ENCODE peak calls at places on chromosomes 4 and X, in nine cellular contexts. J, A, B, S, D, V, L, Z and N are unnamed samples.
A peak's percentile ranks its signal among the peaks of the same experiment; 100 is the strongest.

GRCh38 chrX:39665830-39666518 is 431.8 kb downstream of the BCOR start:
- DNase-seq in J (no peak), V (no peak), D (no peak), L (no peak), S (no peak), A (no peak), B (no peak), Z (no peak), N (no peak)

GRCh38 chr4:40763228-40763716 is 13.5 kb downstream of the NSUN7 start:
- DNase-seq in L (peak; percentile 88), S (no peak), A (no peak), B (no peak), Z (no peak), J (no peak), V (no peak), D (no peak), N (no peak)

GRCh38 chrX:105323951-105324350 is 103.5 kb upstream of the TEX13A start:
- DNase-seq in Z (no peak), B (no peak), S (no peak), J (no peak), L (no peak), D (no peak), V (no peak), A (no peak), N (no peak)

GRCh38 chrX:21946925-21947641 is 6.6 kb downstream of the SMS start:
- DNase-seq in V (no peak), L (no peak), D (no peak), A (no peak), S (no peak), B (no peak), J (no peak), Z (no peak), N (no peak)

GRCh38 chrX:53263597-53264094 is 17.7 kb downstream of the IQSEC2 start:
- DNase-seq in A (no peak), B (no peak), Z (no peak), D (no peak), V (no peak), S (no peak), J (peak; percentile 72), L (no peak), N (no peak)

GRCh38 chrX:95797344-95797743 is 887.3 kb upstream of the DIAPH2 start:
- DNase-seq in S (no peak), J (no peak), B (no peak), L (no peak), V (no peak), Z (no peak), D (no peak), A (no peak), N (no peak)

GRCh38 chrX:8189096-8189830 is 18.2 kb upstream of the VCX2 start:
- DNase-seq in J (no peak), D (no peak), S (no peak), V (no peak), A (no peak), Z (no peak), L (no peak), B (no peak), N (no peak)

GRCh38 chr4:56469489-56470210 is 2.2 kb downstream of the SRP72 start:
- DNase-seq in D (no peak), V (no peak), A (no peak), L (no peak), J (no peak), B (no peak), S (no peak), Z (no peak), N (no peak)

GRCh38 chr4:3402409-3403103 is 39.2 kb upstream of the HGFAC start:
- DNase-seq in A (no peak), B (no peak), Z (no peak), L (no peak), V (no peak), D (no peak), J (no peak), S (peak; percentile 59), N (no peak)

GRCh38 chr4:135382280-135382679 is 1180.7 kb upstream of the PABPC4L start:
- DNase-seq in B (no peak), L (no peak), J (no peak), V (no peak), Z (no peak), S (no peak), A (no peak), D (peak; percentile 46), N (no peak)

DNA sequence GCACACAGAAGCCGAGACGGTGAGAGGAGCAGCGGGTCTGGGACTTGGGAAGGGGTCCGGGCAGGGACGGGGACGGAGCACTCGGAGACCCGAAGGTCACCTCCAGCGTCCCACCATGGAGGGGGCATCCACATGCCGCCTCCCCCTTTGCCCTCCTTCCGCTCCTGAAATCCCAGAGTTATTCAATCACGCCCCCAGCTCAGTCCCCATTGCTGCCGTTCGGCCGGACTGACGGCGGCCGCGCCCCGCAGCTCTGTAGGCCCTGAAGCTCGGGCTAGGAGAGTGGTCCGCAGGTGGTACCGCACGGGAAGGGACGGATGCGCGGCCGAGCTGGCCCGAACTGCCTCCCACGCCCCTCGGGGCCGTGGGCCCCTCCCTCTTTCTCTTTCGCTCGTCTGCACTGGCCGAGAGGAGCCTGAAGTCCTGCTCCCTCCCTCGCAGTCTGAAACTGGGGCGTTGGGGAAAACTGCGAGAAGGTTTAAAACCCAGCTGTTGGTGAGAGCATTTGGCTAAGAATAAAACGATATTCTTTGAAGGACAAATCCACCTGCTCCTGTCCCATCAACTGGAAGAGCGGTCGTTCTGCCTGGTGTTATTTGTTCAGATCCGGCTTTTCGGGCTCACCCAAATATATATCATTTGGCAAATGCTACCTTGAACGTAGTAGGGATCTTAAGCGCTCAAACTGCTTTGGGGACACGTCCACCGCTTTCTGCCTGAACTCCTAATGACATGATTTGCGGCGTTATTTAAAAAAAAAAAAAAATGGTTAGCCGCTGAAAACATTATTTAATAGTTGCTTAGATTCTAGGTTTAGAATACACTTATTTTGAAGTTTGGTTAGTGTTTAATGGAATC is 719 bp downstream of the USO1 start:
- DNase-seq in S (peak; percentile 88), L (peak; percentile 41), A (peak; percentile 76), Z (peak; percentile 85), B (peak; percentile 74), D (peak; percentile 69), J (peak; percentile 75), V (peak; percentile 69), N (peak; percentile 80)
- TF ChIP-seq POLR2AphosphoS5 in S (peak; percentile 42), L (peak; percentile 78), A (peak; percentile 16), Z (peak; percentile 44), B (peak; percentile 57), D (peak; percentile 67), J (peak; percentile 54), V (peak; percentile 41), N (peak; percentile 67)

DNA sequence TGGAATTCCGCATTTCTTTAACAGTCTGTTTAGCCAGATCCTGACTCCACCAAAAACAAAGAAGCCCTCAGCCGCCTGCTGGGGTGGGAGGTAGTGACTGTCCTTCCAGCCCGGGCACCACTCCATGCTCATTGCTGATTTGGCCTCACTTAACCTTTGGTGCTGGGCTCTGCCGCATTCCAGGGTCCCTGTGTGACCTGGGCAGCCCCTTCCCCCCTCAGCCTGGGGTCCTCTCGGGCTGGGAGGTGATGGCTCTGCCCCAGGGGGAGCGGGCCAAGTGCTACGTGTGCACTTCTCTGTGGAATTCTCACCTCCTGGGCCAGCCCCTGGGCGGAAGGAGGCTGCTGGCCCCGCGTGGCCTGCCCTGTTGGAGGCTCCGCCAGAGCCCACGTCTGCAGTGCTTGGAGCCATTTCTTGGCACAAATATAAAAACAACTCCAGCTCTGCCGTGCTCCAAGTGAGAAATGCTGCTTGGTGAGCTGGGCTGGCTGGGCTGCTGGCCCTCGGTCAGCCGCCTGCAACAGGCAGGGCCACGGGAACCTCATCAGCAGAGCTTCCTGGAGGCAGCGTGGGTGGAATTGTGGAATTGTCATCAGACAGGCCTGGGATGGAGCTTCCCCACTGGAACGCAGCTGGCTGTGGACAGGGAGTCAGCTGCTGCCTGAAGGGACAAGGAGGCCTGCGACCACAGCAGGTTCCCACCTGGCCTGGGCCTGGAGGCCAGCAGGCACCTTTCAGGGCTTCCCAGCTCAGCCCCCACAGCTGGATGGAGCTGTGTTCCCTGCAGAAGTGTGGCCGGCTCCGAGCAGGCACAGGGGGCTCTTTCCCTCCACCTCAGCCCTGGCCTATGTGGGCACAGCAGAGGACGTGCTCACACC is 66.0 kb downstream of the TRMT44 start:
- DNase-seq in A (no peak), D (no peak), B (no peak), S (peak; percentile 87), L (no peak), Z (peak; percentile 42), J (no peak), V (no peak), N (peak; percentile 18)
- H3K36me3 ChIP-seq in A (no peaks in the 10 kb centered on the region), D (no peaks in the 10 kb centered on the region), B (no peaks in the 10 kb centered on the region), S (no peaks in the 10 kb centered on the region), L (no peaks in the 10 kb centered on the region), Z (no peaks in the 10 kb centered on the region), J (no peaks in the 10 kb centered on the region), V (no peaks in the 10 kb centered on the region), N (no peaks in the 10 kb centered on the region)

GRCh38 chr4:39415678-39416283 is 9.1 kb downstream of the KLB start:
- DNase-seq in A (no peak), L (no peak), B (no peak), S (no peak), V (peak; percentile 62), Z (no peak), J (no peak), D (no peak), N (no peak)

GRCh38 chr4:39406763-39407583 is at the start of gene KLB:
- DNase-seq in D (no peak), S (no peak), B (no peak), Z (no peak), V (peak; percentile 97), J (no peak), A (no peak), L (no peak), N (peak; percentile 48)

GRCh38 chr4:39407584-39407885 is 805 bp downstream of the KLB start:
- DNase-seq in D (no peak), A (no peak), J (no peak), L (no peak), V (no peak), S (no peak), B (no peak), Z (no peak), N (no peak)

GRCh38 chr4:39410415-39410814 is 3.7 kb downstream of the KLB start:
- DNase-seq in V (no peak), B (no peak), S (no peak), A (no peak), L (no peak), Z (no peak), J (no peak), D (no peak), N (no peak)
- TF ChIP-seq EP300 in V (no peak), B (no peak), S (no peak), A (no peak), L (no peak), Z (no peak), J (no peak), D (no peak), N (no peak)

DNA sequence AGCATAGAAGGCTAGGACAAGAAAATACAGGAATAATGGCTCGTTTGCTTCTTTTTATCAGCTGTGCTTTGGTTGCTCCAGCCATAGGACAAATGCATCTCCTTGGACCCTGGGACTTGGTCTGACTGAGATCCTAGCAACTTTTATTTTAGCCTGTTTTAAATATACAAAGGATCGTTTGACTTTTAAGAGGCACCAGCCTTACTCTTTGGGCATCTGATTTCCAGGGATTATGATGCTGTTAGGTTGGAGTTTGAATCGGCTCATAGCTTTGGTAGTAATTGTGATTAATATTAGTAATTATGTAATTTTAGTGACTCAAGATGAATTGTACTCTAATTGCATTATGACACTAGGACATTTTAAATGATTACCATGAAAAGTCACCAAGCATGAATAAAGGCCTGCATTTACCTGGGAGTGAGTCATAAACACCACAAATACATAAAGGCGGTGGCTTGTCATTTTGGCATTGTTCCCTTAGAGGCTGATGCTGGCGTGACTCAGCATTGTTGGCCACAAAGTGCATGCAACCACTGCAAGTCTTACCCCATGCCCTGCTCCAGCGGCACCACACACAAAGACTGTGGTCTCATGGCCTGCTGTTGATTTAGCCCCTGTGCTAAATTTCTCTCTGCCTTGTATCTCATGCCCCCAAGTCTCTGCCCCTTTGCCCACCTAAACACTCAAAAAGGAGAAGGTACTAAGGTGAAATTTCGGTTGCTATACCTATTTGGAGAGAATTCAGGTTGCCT is 12.4 kb downstream of the GPAT3 start:
- DNase-seq in A (no peak), S (peak; percentile 78), L (peak; percentile 83), B (peak; percentile 83), D (no peak), J (peak; percentile 79), Z (peak; percentile 85), V (peak; percentile 88), N (peak; percentile 86)
- TF ChIP-seq POLR2AphosphoS5 in A (no peak), S (peak; percentile 52), L (no peak), B (peak; percentile 74), D (no peak), J (no peak), Z (peak; percentile 45), V (no peak), N (peak; percentile 63)